ENCODE peak calls at places on chromosomes 16 and 17, in nine cellular contexts. W, Q, D, I, M, Z, N, J and O are unnamed samples.

GRCh38 chr17:3639981-3640596 is 3.5 kb downstream of the CTNS start:
- DNase-seq in W (peak), Q (peak), D (no peak), I (no peak), M (peak), Z (no peak), N (no peak), J (no peak), O (no peak)

GRCh38 chr17:45341389-45342158 is 24.8 kb upstream of the MAP3K14 start:
- DNase-seq in W (peak), Q (peak), D (peak), I (no peak), M (peak), Z (peak), N (peak), J (no peak), O (no peak)

GRCh38 chr16:51881731-51882130 is 665.2 kb downstream of the TOX3 start:
- DNase-seq in W (peak), Q (peak), D (no peak), I (no peak), M (no peak), Z (no peak), N (no peak), J (no peak), O (no peak)

GRCh38 chr17:82346342-82347300 is 12.4 kb upstream of the TEX19 start:
- DNase-seq in W (no peak), Q (no peak), D (no peak), I (no peak), M (no peak), Z (no peak), N (no peak), J (no peak), O (no peak)

GRCh38 chr17:3812284-3812683 is 11.3 kb upstream of the ITGAE start:
- DNase-seq in W (no peak), Q (no peak), D (no peak), I (no peak), M (no peak), Z (no peak), N (no peak), J (no peak), O (no peak)

GRCh38 chr17:79192503-79193500 is 118.2 kb downstream of the ENGASE start:
- DNase-seq in W (peak), Q (peak), D (peak), I (no peak), M (peak), Z (no peak), N (peak), J (no peak), O (peak)

GRCh38 chr17:82175951-82176350 is 36.7 kb downstream of the CCDC57 start:
- DNase-seq in W (no peak), Q (no peak), D (no peak), I (no peak), M (no peak), Z (no peak), N (no peak), J (no peak), O (no peak)

GRCh38 chr17:38543403-38544174 is 62.2 kb downstream of the SRCIN1 start:
- DNase-seq in W (no peak), Q (no peak), D (no peak), I (no peak), M (no peak), Z (no peak), N (no peak), J (no peak), O (no peak)

GRCh38 chr17:68868708-68869107 is 86.5 kb downstream of the ABCA8 start:
- DNase-seq in W (peak), Q (peak), D (no peak), I (no peak), M (no peak), Z (no peak), N (no peak), J (no peak), O (no peak)

GRCh38 chr16:30876867-30877266 is 17.0 kb downstream of the BCL7C start:
- DNase-seq in W (no peak), Q (no peak), D (no peak), I (no peak), M (no peak), Z (no peak), N (no peak), J (no peak), O (no peak)

GRCh38 chr16:17293813-17294558 is 176.8 kb downstream of the XYLT1 start:
- DNase-seq in W (no peak), Q (no peak), D (no peak), I (no peak), M (no peak), Z (no peak), N (no peak), J (no peak), O (no peak)

GRCh38 chr17:51805765-51806164 is 352.7 kb downstream of the CA10 start:
- DNase-seq in W (no peak), Q (no peak), D (no peak), I (no peak), M (no peak), Z (no peak), N (no peak), J (no peak), O (no peak)

GRCh38 chr16:46915483-46916025 is 31.4 kb downstream of the GPT2 start:
- DNase-seq in W (no peak), Q (no peak), D (no peak), I (no peak), M (no peak), Z (no peak), N (no peak), J (no peak), O (no peak)

GRCh38 chr16:85422374-85423185 is 190.5 kb upstream of the GSE1 start:
- DNase-seq in W (no peak), Q (no peak), D (peak), I (no peak), M (peak), Z (peak), N (peak), J (no peak), O (no peak)

GRCh38 chr17:13931111-13931526 is 138.2 kb upstream of the COX10 start:
- DNase-seq in W (peak), Q (peak), D (no peak), I (peak), M (no peak), Z (peak), N (no peak), J (no peak), O (no peak)

GRCh38 chr17:71703701-71704100 is 417.1 kb upstream of the SOX9 start:
- DNase-seq in W (no peak), Q (no peak), D (no peak), I (no peak), M (no peak), Z (no peak), N (no peak), J (no peak), O (no peak)

GRCh38 chr17:39462644-39463375 is 1.5 kb downstream of the CDK12 start:
- DNase-seq in W (no peak), Q (no peak), D (peak), I (no peak), M (peak), Z (no peak), N (peak), J (no peak), O (no peak)

GRCh38 chr17:12584727-12585126 is 81.0 kb upstream of the MYOCD start:
- DNase-seq in W (no peak), Q (no peak), D (no peak), I (no peak), M (no peak), Z (no peak), N (no peak), J (no peak), O (no peak)

GRCh38 chr17:74442670-74443515 is 11.0 kb downstream of the GPRC5C start:
- DNase-seq in W (peak), Q (no peak), D (no peak), I (peak), M (peak), Z (peak), N (peak), J (peak), O (peak)

GRCh38 chr16:50674831-50675230 is 6.3 kb downstream of the SNX20 start:
- DNase-seq in W (no peak), Q (no peak), D (no peak), I (no peak), M (no peak), Z (no peak), N (no peak), J (no peak), O (no peak)

GRCh38 chr16:24054649-24055560 is 201.2 kb upstream of the CACNG3 start:
- DNase-seq in W (no peak), Q (no peak), D (no peak), I (no peak), M (no peak), Z (no peak), N (peak), J (no peak), O (no peak)

GRCh38 chr17:64077409-64077808 is 52.5 kb downstream of the ERN1 start:
- DNase-seq in W (no peak), Q (no peak), D (no peak), I (no peak), M (no peak), Z (no peak), N (no peak), J (no peak), O (no peak)

DNA sequence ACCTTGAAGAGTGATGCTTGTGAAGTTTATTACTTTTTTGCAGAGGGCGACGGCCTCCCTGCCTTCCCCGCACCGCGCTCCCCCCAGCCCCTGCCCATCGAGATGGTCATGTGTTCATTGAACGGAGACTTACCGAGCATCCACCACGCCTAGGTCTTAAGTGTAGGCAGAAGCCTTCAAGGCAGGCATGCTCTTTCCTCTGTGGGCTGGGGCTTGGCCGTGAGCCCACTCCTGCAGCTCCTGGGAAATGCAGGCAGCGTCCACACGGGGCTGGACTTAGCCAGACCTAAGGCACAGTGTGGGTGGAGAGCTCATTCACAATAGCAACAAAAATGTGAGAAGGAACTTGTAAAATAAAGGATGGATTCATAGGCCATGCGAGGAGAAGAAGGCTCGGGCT is 19.2 kb downstream of the RNF213 start:
- DNase-seq in W (peak), Q (peak), D (no peak), I (no peak), M (no peak), Z (peak), N (no peak), J (no peak), O (no peak)
- TF ChIP-seq CTCF in W (peak), Q (no peak), D (no peak), I (no peak), M (peak), Z (no peak), N (no peak), J (no peak), O (no peak)

GRCh38 chr17:8324132-8324531 is 14.1 kb downstream of the ARHGEF15 start:
- DNase-seq in W (no peak), Q (no peak), D (no peak), I (no peak), M (no peak), Z (no peak), N (no peak), J (no peak), O (no peak)
- TF ChIP-seq CTCF in W (no peak), Q (no peak), D (no peak), I (no peak), M (no peak), Z (no peak), N (no peak), J (no peak), O (no peak)

DNA sequence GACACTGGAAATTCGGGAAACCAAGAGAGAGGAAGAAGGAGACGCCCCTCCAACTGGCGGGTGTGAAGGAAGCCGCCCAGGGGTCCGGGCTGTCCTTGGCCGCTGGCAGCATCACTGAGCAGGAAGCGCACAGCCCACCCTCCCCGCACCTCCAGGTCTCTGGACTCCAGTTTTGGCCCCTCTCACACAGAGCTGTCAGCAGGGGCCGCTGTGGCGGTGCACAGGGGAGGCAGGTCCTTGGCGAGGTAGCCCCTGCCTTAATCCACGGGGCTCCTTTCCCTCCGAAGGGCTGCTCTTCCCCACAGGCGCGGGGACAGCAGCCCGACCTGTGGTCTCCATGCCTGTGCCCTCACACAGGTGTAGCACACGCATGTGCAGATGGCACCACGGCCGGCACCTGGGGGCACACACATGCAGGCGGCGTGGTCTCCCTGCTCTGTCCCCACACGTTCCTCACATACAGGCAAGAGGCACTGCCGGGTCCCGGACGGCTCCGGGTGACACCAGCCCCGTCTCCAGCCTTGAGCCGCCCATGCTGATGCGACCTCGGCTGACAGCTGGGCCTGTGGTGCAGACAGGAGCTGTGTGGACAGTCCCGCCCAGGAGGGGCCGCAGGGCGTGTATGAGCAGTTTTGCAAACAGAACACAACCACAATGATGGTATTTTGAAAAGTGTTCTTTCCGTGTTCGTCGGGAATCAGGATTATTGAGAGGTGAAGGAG is 26.6 kb upstream of the CHMP6 start:
- DNase-seq in W (no peak), Q (no peak), D (no peak), I (no peak), M (no peak), Z (no peak), N (no peak), J (no peak), O (no peak)
- TF ChIP-seq CTCF in W (no peak), Q (no peak), D (no peak), I (no peak), M (no peak), Z (no peak), N (no peak), J (no peak), O (no peak)

DNA sequence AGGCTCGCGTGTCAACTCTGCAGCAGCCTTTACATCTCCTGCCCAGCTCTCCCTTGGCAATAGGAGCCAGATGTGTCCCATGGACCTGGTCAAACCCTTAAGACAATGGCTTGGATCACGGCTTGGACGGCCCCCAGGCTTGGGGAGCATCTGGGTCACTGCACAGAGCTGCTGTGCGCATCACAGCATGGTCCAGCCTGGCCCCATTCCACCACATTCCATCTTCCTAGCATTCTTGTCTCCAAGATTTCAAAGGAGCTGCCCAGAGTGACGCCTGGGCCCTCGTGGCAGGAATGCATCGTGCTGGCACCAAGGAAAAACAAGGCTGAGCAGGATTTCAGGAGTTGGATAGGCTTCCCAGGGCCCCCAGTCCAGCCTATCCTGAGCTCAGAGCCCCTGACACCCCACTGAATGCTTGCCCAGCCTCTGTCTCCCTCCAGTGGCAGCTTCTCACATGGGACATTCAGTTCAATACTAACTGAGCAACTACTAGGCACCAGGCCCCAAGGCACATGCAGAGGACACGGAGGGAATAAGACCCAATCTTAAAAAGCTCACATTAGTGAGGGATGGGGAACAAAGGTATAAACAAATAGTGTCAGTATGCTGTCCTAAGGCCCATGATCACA is 34.3 kb downstream of the TK2 start:
- DNase-seq in W (peak), Q (peak), D (no peak), I (no peak), M (no peak), Z (peak), N (no peak), J (no peak), O (no peak)
- TF ChIP-seq CTCF in W (peak), Q (peak), D (peak), I (no peak), M (peak), Z (peak), N (no peak), J (peak), O (peak)

GRCh38 chr16:87877942-87878507 is 8.7 kb upstream of the SLC7A5 start:
- DNase-seq in W (no peak), Q (no peak), D (no peak), I (no peak), M (no peak), Z (no peak), N (no peak), J (no peak), O (no peak)
- TF ChIP-seq CTCF in W (peak), Q (peak), D (no peak), I (no peak), M (peak), Z (no peak), N (no peak), J (no peak), O (peak)

DNA sequence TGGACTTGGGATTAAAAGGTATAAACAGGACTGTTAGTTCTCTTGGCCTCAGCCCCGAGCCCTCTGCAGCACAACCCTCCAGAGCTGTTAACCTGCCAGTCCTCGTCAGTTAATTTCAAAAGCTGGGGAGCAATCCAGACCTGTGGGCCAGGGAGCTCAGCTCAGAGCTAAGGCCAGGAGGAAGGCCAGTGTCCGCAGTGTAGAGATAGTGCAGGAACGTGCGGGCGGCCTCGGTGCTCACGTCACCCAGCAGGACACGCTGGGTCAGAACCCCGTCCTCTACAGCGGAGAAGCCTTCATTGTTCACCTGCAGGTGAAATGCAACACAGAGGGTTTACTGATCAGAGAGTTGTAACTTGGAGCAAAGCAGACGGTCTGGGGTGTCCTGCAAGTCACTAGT is 15.4 kb upstream of the NLRC3 start:
- DNase-seq in W (no peak), Q (no peak), D (no peak), I (no peak), M (no peak), Z (no peak), N (no peak), J (no peak), O (no peak)
- TF ChIP-seq CTCF in W (no peak), Q (no peak), D (no peak), I (no peak), M (no peak), Z (no peak), N (no peak), J (no peak), O (no peak)

DNA sequence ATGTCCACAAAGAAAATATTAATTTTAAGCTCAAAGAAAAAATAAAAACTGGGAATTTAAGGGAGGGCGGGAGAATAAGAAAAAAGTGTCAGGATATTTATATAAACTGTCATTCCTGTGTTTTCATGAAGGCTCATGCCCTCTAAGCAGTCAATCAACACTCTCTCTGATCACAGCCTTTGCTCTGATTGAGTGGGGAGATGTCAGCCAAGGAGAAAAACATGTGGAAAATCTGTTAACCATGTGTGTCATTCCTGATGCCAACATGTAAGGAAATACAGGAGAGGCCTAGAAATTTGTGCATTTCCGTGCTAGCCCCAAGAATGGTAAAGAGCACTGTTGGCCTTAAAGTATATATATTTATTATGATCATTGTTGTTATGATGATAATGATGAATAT is 137.9 kb upstream of the IRX5 start:
- DNase-seq in W (no peak), Q (no peak), D (no peak), I (no peak), M (no peak), Z (no peak), N (no peak), J (no peak), O (no peak)
- TF ChIP-seq CTCF in W (no peak), Q (no peak), D (no peak), I (no peak), M (no peak), Z (no peak), N (no peak), J (no peak), O (no peak)